ENCODE peak calls at places on chromosomes 7 and 10, in seven cellular contexts. L, G, E, Z, P, M and W are unnamed samples.
A peak's percentile ranks its signal among the peaks of the same experiment; 100 is the strongest.

GRCh38 chr10:86137561-86137960 is 229.0 kb downstream of the GRID1 start:
- DNase-seq in L (no peak), G (no peak), E (no peak), Z (no peak), P (no peak), M (no peak), W (no peak)

GRCh38 chr10:11525503-11525902 is 85.9 kb downstream of the USP6NL start:
- DNase-seq in L (peak; percentile 95), G (no peak), E (no peak), Z (no peak), P (peak; percentile 78), M (no peak), W (peak; percentile 70)

GRCh38 chr10:69056129-69056528 is 31.8 kb upstream of the SRGN start:
- DNase-seq in L (peak; percentile 86), G (no peak), E (no peak), Z (peak; percentile 68), P (no peak), M (no peak), W (no peak)

GRCh38 chr10:29329420-29329819 is 40.5 kb downstream of the LYZL1 start:
- DNase-seq in L (no peak), G (no peak), E (no peak), Z (no peak), P (no peak), M (no peak), W (no peak)

GRCh38 chr10:43888551-43888950 is 239.9 kb upstream of the ZNF32 start:
- DNase-seq in L (no peak), G (no peak), E (no peak), Z (no peak), P (no peak), M (no peak), W (no peak)

GRCh38 chr7:96157856-96158255 is 164.0 kb downstream of the SLC25A13 start:
- DNase-seq in L (no peak), G (no peak), E (no peak), Z (no peak), P (no peak), M (no peak), W (no peak)

GRCh38 chr10:102267748-102268147 is 22.4 kb downstream of the GBF1 start:
- DNase-seq in L (no peak), G (no peak), E (no peak), Z (no peak), P (no peak), M (no peak), W (no peak)

GRCh38 chr7:10934292-10934691 is 39.4 kb upstream of the PHF14 start:
- DNase-seq in L (no peak), G (no peak), E (no peak), Z (no peak), P (no peak), M (no peak), W (no peak)

GRCh38 chr7:157044151-157044687 is 33.8 kb upstream of the MNX1 start:
- DNase-seq in L (no peak), G (no peak), E (no peak), Z (no peak), P (no peak), M (no peak), W (no peak)

GRCh38 chr7:158995514-158995913 is 139.2 kb downstream of the DYNC2I1 start:
- DNase-seq in L (no peak), G (no peak), E (no peak), Z (no peak), P (no peak), M (no peak), W (no peak)

GRCh38 chr10:77915299-77916105 is 11.1 kb downstream of the DLG5 start:
- DNase-seq in L (no peak), G (no peak), E (no peak), Z (no peak), P (no peak), M (no peak), W (no peak)

GRCh38 chr7:77867208-77867915 is 68.8 kb downstream of the PHTF2 start:
- DNase-seq in L (no peak), G (no peak), E (no peak), Z (no peak), P (no peak), M (no peak), W (no peak)

GRCh38 chr7:35599642-35600041 is 95.3 kb downstream of the HERPUD2 start:
- DNase-seq in L (no peak), G (no peak), E (no peak), Z (no peak), P (no peak), M (no peak), W (no peak)

GRCh38 chr10:80261316-80262030 is 28.0 kb downstream of the MAT1A start:
- DNase-seq in L (no peak), G (no peak), E (no peak), Z (no peak), P (no peak), M (no peak), W (no peak)

GRCh38 chr7:91344911-91345310 is 80.7 kb downstream of the FZD1 start:
- DNase-seq in L (no peak), G (no peak), E (no peak), Z (no peak), P (no peak), M (no peak), W (no peak)

GRCh38 chr10:93126484-93127052 is 52.9 kb downstream of the CYP26A1 start:
- DNase-seq in L (no peak), G (no peak), E (no peak), Z (peak; percentile 38), P (no peak), M (no peak), W (no peak)

GRCh38 chr10:111247781-111248389 is 171.1 kb downstream of the ADRA2A start:
- DNase-seq in L (no peak), G (no peak), E (no peak), Z (no peak), P (no peak), M (no peak), W (no peak)

GRCh38 chr10:1206101-1206500 is 149.9 kb downstream of the WDR37 start:
- DNase-seq in L (no peak), G (no peak), E (no peak), Z (no peak), P (no peak), M (no peak), W (no peak)

GRCh38 chr10:91604936-91605534 is 27.8 kb downstream of the PPP1R3C start:
- DNase-seq in L (no peak), G (no peak), E (no peak), Z (no peak), P (no peak), M (no peak), W (no peak)

GRCh38 chr10:45509491-45509890 is 135.5 kb downstream of the ALOX5 start:
- DNase-seq in L (no peak), G (no peak), E (no peak), Z (no peak), P (no peak), M (no peak), W (no peak)

GRCh38 chr10:119734396-119735332 is 8.8 kb downstream of the INPP5F start:
- DNase-seq in L (no peak), G (no peak), E (no peak), Z (no peak), P (no peak), M (no peak), W (no peak)

GRCh38 chr7:29343379-29343778 is 148.8 kb downstream of the CHN2 start:
- DNase-seq in L (no peak), G (no peak), E (no peak), Z (peak; percentile 44), P (no peak), M (no peak), W (no peak)

GRCh38 chr7:74527842-74528241 is 74.1 kb downstream of the GTF2IRD1 start:
- DNase-seq in L (no peak), G (no peak), E (no peak), Z (no peak), P (no peak), M (no peak), W (no peak)

GRCh38 chr7:26863504-26864308 is 684 bp downstream of the SKAP2 start:
- DNase-seq in L (no peak), G (peak; percentile 16), E (no peak), Z (peak; percentile 63), P (no peak), M (no peak), W (no peak)

GRCh38 chr10:125231116-125231812 is 70.9 kb upstream of the CTBP2 start:
- DNase-seq in L (no peak), G (no peak), E (no peak), Z (no peak), P (no peak), M (no peak), W (no peak)

GRCh38 chr7:140625908-140626868 is 14.4 kb downstream of the DENND2A start:
- DNase-seq in L (peak; percentile 96), G (peak; percentile 25), E (peak; percentile 66), Z (no peak), P (peak; percentile 92), M (no peak), W (peak; percentile 92)

GRCh38 chr7:17301491-17302101 is 3.1 kb downstream of the AHR start:
- DNase-seq in L (no peak), G (no peak), E (peak; percentile 39), Z (peak; percentile 68), P (peak; percentile 34), M (no peak), W (no peak)